ENCODE peak calls at places on chromosomes 3 and 15, in nine cellular contexts. Q is stomach; W is CD4-positive, alpha-beta T cell; A is adrenal gland; G is psoas muscle; L is A549; D is HCT116; O is transverse colon; P is body of pancreas. J is an unnamed sample.

GRCh38 chr3:71570453-71571038 is 13.0 kb downstream of the FOXP1 start:
- DNase-seq in P (no peak), D (no peak), O (no peak), L (no peak), W (no peak), A (no peak), G (no peak), Q (no peak), J (no peak)

GRCh38 chr15:77266708-77267387 is 153.1 kb downstream of the PEAK1 start:
- DNase-seq in D (peak), Q (no peak), G (no peak), L (no peak), O (no peak), A (no peak), P (no peak), W (no peak), J (no peak)

GRCh38 chr3:36548712-36549111 is 168.4 kb downstream of the STAC start:
- DNase-seq in L (no peak), P (no peak), O (no peak), Q (no peak), W (no peak), D (no peak), G (no peak), A (no peak), J (no peak)

GRCh38 chr3:179760944-179761343 is 108.1 kb downstream of the USP13 start:
- DNase-seq in P (no peak), D (no peak), O (no peak), Q (no peak), L (peak), A (peak), W (no peak), G (peak), J (no peak)

GRCh38 chr3:98709433-98709832 is 53.7 kb upstream of the ST3GAL6 start:
- DNase-seq in P (no peak), O (no peak), G (no peak), W (no peak), A (no peak), Q (no peak), L (no peak), D (no peak), J (no peak)

GRCh38 chr3:151770941-151771340 is 37.2 kb downstream of the AADACL2 start:
- DNase-seq in A (peak), W (no peak), O (peak), G (peak), P (peak), D (no peak), Q (peak), L (peak), J (no peak)

GRCh38 chr3:70608434-70608833 is 296.0 kb upstream of the MDFIC2 start:
- DNase-seq in O (no peak), D (no peak), Q (no peak), P (peak), L (no peak), G (no peak), W (no peak), A (no peak), J (no peak)

GRCh38 chr15:43880406-43881184 is 53.8 kb downstream of the WDR76 start:
- DNase-seq in G (no peak), O (no peak), W (no peak), A (peak), P (no peak), D (no peak), L (no peak), Q (no peak), J (no peak)

GRCh38 chr3:189773056-189773455 is 141.9 kb downstream of the TP63 start:
- DNase-seq in D (no peak), P (no peak), L (no peak), W (no peak), G (no peak), Q (no peak), A (no peak), O (no peak), J (no peak)

DNA sequence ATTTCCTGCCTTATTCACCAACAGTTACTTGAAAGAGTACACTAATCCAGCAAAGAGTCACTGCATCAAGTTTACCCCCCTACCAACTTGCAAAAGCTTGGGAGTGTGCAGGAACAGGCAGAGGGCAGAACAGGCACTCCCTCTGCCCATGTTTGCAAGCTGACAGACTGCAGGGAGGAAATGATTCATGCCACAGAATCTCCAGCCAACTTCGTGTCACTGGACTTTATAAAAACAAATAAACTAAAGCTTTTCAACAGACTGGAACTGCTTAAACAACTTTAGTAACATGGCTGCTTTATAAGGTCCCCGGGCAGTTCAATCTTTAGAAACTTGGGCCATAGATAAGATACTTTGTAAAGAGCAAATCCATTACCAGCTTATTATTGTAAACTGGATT is 129.5 kb downstream of the THRB start:
- DNase-seq in Q (peak), L (peak), P (peak), D (peak), G (peak), O (peak), W (no peak), A (peak), J (peak)
- H3K27ac ChIP-seq in Q (peak), L (peak), P (peak), D (no peak), G (peak), O (peak), W (no peak), A (no peak), J (no peak)

GRCh38 chr3:111848778-111849177 is 10.3 kb upstream of the PHLDB2 start:
- DNase-seq in W (no peak), P (no peak), A (no peak), L (no peak), Q (no peak), O (no peak), D (no peak), G (no peak), J (no peak)
- TF ChIP-seq CTCF in W (no peak), P (no peak), A (no peak), L (no peak), Q (no peak), O (no peak), D (no peak), G (no peak), J (no peak)

GRCh38 chr15:58444056-58444455 is 12.3 kb downstream of the LIPC start:
- DNase-seq in P (no peak), L (no peak), W (no peak), Q (no peak), A (no peak), D (no peak), G (no peak), O (no peak), J (no peak)
- H3K27ac ChIP-seq in P (peak), L (peak), W (no peak), Q (peak), A (no peak), D (no peak), G (no peak), O (no peak), J (no peak)

DNA sequence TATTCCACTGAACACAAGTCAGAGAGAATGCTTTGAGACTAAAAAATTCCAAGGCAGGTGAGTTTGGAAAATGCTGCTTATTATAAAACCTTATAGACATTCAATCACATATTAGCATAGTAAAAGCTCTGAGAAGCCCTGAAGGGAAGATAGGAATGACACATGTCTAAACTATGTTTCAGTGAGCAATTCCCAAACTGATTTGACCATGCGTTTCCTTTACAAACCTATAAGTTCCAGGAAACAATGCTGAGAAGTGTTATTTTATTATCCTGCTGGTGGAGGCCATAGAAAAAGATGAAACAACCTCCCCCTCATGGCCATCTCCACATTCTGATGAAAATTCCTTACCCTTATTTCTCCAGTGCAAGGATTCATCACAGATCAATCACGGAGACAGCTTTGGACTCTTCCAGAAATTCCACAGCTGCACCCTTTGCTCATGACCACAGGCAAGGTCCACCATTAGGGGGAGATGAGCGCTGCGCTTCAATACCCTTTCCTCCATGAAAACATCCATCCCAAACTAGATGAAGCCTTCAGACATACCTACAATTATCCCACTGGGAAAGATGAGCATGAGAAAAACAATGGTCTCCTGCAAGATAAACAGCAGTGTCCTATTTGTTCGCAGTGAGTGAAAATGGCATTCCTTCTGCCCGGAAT is 372.2 kb downstream of the MAGI1 start:
- DNase-seq in D (no peak), P (no peak), L (no peak), W (no peak), A (no peak), G (no peak), Q (no peak), O (no peak), J (no peak)
- TF ChIP-seq CTCF in D (no peak), P (no peak), L (no peak), W (no peak), A (no peak), G (no peak), Q (no peak), O (no peak), J (no peak)

GRCh38 chr15:98609144-98609852 is 39.0 kb upstream of the IGF1R start:
- DNase-seq in W (no peak), Q (no peak), L (no peak), P (no peak), A (no peak), D (peak), O (no peak), G (no peak), J (no peak)
- H3K27ac ChIP-seq in W (no peak), Q (no peak), L (peak), P (no peak), A (no peak), D (no peak), O (no peak), G (no peak), J (no peak)

DNA sequence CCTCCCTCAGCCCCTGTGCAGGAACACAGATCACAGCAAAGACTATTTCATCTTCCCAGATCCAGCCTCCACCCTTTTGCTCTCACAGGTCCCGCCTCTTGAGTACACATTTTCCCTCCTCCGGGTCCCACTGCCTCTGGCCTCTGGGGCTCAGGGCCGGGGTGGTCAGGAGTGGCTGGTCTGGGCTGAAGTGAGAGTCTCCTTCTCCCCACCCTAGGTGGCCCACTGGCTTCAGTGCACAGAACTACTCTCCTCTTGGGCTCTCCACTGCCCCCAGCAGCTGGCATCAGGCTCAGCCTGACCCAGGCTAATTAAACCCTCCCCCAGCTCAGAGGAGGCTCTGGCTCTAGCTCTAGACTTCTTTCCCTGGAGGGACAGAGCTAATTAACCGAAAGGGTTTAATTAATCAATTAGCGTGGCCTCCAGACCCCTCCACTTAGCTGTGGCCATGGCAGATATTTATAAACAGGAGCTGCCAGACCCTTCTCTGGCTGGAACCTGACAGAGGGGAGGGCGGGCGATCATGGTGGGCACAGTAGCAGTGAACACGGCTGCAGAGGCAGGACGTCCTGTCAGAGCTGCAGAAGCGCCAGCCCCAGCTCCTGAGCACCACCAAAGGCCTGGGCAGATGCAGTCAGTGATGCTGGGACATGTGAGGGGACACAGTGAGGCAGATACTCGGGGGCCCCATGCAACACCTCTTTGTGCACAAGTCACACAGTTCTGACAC is 15.1 kb downstream of the DUSP7 start:
- DNase-seq in Q (no peak), L (no peak), A (no peak), O (no peak), W (no peak), D (no peak), P (no peak), G (no peak), J (peak)
- TF ChIP-seq CTCF in Q (no peak), L (no peak), A (no peak), O (no peak), W (no peak), D (no peak), P (no peak), G (no peak), J (peak)

GRCh38 chr15:61906961-61907752 is 153.1 kb downstream of the VPS13C start:
- DNase-seq in L (no peak), W (no peak), Q (no peak), D (no peak), A (no peak), G (no peak), P (peak), O (no peak), J (no peak)
- H3K27ac ChIP-seq in L (no peak), W (no peak), Q (no peak), D (no peak), A (no peak), G (no peak), P (peak), O (no peak), J (no peak)

GRCh38 chr3:144107923-144108322 is 136.3 kb downstream of the DIPK2A start:
- DNase-seq in P (no peak), A (no peak), G (no peak), D (no peak), L (no peak), O (no peak), Q (no peak), W (no peak), J (peak)

GRCh38 chr3:144112036-144112435 is 140.4 kb downstream of the DIPK2A start:
- DNase-seq in O (no peak), G (no peak), W (no peak), L (no peak), P (no peak), D (no peak), A (no peak), Q (no peak), J (peak)

GRCh38 chr3:144109944-144110343 is 138.3 kb downstream of the DIPK2A start:
- DNase-seq in W (no peak), O (no peak), P (no peak), L (no peak), G (no peak), D (no peak), Q (no peak), A (no peak), J (no peak)

GRCh38 chr3:144114767-144115166 is 143.1 kb downstream of the DIPK2A start:
- DNase-seq in G (no peak), Q (no peak), L (no peak), A (no peak), W (no peak), O (no peak), P (no peak), D (no peak), J (no peak)

GRCh38 chr3:144112437-144112836 is 140.8 kb downstream of the DIPK2A start:
- DNase-seq in O (no peak), P (no peak), A (no peak), G (no peak), L (no peak), Q (no peak), W (no peak), D (no peak), J (no peak)
- TF ChIP-seq CTCF in O (no peak), P (no peak), A (no peak), G (no peak), L (no peak), Q (no peak), W (no peak), D (no peak), J (no peak)

J was measured in dorsolateral prefrontal cortex.